ENCODE peak calls at places on chromosomes 16 and 17, in five cellular contexts. S is Peyer's patch, T is spleen, D is A549, N is transverse colon. L is an unnamed sample. For H3K4me1, the result is how much of the 10 kb centered on the place peaks cover.

GRCh38 chr17:17877548-17878358 is 41.0 kb upstream of the SREBF1 start:
- DNase-seq in N (peak), T (peak), D (no peak), S (peak), L (peak)

GRCh38 chr16:70579648-70580630 is 56.3 kb downstream of the SF3B3 start:
- DNase-seq in N (peak), D (no peak), S (peak), T (peak), L (peak)

GRCh38 chr17:37693328-37693727 is 50.1 kb upstream of the DDX52 start:
- DNase-seq in S (no peak), D (no peak), N (no peak), T (no peak), L (peak)

GRCh38 chr16:27405546-27406451 is 3.8 kb downstream of the IL21R start:
- DNase-seq in S (no peak), D (no peak), T (no peak), N (no peak), L (no peak)

GRCh38 chr17:39777534-39778365 is 40.0 kb downstream of the GRB7 start:
- DNase-seq in S (no peak), N (no peak), D (no peak), T (no peak), L (no peak)

GRCh38 chr16:56964243-56965148 is 2.7 kb downstream of the CETP start:
- DNase-seq in D (peak), S (peak), T (peak), N (peak), L (peak)

GRCh38 chr17:32452281-32452680 is 8.0 kb downstream of the PSMD11 start:
- DNase-seq in D (no peak), S (no peak), T (no peak), N (no peak), L (no peak)

GRCh38 chr17:57552114-57552601 is 192.9 kb downstream of the CCDC182 start:
- DNase-seq in S (peak), D (no peak), N (peak), T (peak), L (no peak)

GRCh38 chr17:18985475-18985874 is 19.1 kb downstream of the FAM83G start:
- DNase-seq in N (no peak), D (no peak), S (no peak), T (no peak), L (no peak)

GRCh38 chr17:18987230-18987610 is 17.3 kb downstream of the FAM83G start:
- DNase-seq in S (no peak), N (no peak), D (no peak), T (no peak), L (no peak)

GRCh38 chr17:18981642-18982424 is 22.7 kb downstream of the FAM83G start:
- DNase-seq in T (no peak), D (peak), N (peak), S (peak), L (no peak)

GRCh38 chr17:18986541-18987229 is 17.9 kb downstream of the FAM83G start:
- DNase-seq in S (no peak), N (no peak), T (no peak), D (no peak), L (no peak)

GRCh38 chr17:18984273-18985114 is 20.1 kb downstream of the FAM83G start:
- DNase-seq in T (no peak), D (no peak), N (no peak), S (no peak), L (no peak)
- TF ChIP-seq POLR2A in T (no peak), D (no peak), N (no peak), S (no peak), L (no peak)

GRCh38 chr17:13749566-13750235 is 148.0 kb upstream of the HS3ST3A1 start:
- DNase-seq in T (no peak), D (no peak), S (no peak), N (no peak), L (no peak)

GRCh38 chr17:13753151-13753550 is 151.4 kb upstream of the HS3ST3A1 start:
- DNase-seq in S (no peak), T (no peak), D (no peak), N (no peak), L (no peak)

GRCh38 chr17:13746379-13746778 is 144.7 kb upstream of the HS3ST3A1 start:
- DNase-seq in N (no peak), T (no peak), D (no peak), S (no peak), L (no peak)

GRCh38 chr17:13751485-13751793 is 149.7 kb upstream of the HS3ST3A1 start:
- DNase-seq in T (no peak), S (no peak), D (no peak), N (no peak), L (no peak)

GRCh38 chr17:13750783-13751484 is 149.2 kb upstream of the HS3ST3A1 start:
- DNase-seq in D (no peak), T (no peak), S (no peak), N (no peak), L (no peak)
- H3K4me1 ChIP-seq in D (under half), T (under half), S (under half), N (under half), L (under half)

GRCh38 chr17:80477647-80478478 is 1.5 kb upstream of the NPTX1 start:
- DNase-seq in T (no peak), N (peak), S (no peak), D (peak), L (peak)
- TF ChIP-seq CTCF in T (peak), N (peak), S (no peak), D (peak), L (peak)

DNA sequence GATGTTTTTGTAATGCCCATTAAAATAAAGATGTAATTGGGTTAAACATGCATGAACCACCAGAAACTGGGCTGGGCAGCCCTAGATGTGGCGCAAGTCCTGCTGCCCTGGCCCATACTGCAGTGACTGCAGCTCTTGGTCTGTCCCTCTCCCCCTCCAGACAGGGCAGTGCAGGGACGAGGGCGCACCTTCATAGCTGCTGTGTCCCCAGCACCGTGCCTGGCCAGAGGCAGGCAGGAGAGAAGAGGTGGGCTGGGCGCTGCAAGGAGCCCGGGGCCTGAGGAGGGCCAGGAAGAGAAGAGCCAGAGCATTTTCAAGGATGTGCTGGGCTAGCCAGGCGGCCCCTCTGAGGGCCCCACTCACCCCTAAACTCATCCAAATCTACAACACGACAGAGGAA is 197.8 kb downstream of the ZNF423 start:
- DNase-seq in D (no peak), N (no peak), T (no peak), S (no peak), L (no peak)
- TF ChIP-seq POLR2A in D (no peak), N (no peak), T (no peak), S (no peak), L (no peak)

GRCh38 chr17:21679256-21680146 is 12.8 kb upstream of the KCNJ18 start:
- DNase-seq in S (peak), N (no peak), D (no peak), T (peak), L (peak)
- H3K4me1 ChIP-seq in S (under half), N (under half), D (under half), T (under half), L (under half)

GRCh38 chr16:25134306-25134705 is 22.8 kb downstream of the LCMT1 start:
- DNase-seq in D (no peak), T (no peak), N (no peak), S (no peak), L (no peak)

GRCh38 chr16:25138130-25138529 is 26.6 kb downstream of the LCMT1 start:
- DNase-seq in D (no peak), N (no peak), S (no peak), T (no peak), L (no peak)

GRCh38 chr16:25140459-25140858 is 28.9 kb downstream of the LCMT1 start:
- DNase-seq in S (no peak), N (no peak), T (no peak), D (no peak), L (no peak)

DNA sequence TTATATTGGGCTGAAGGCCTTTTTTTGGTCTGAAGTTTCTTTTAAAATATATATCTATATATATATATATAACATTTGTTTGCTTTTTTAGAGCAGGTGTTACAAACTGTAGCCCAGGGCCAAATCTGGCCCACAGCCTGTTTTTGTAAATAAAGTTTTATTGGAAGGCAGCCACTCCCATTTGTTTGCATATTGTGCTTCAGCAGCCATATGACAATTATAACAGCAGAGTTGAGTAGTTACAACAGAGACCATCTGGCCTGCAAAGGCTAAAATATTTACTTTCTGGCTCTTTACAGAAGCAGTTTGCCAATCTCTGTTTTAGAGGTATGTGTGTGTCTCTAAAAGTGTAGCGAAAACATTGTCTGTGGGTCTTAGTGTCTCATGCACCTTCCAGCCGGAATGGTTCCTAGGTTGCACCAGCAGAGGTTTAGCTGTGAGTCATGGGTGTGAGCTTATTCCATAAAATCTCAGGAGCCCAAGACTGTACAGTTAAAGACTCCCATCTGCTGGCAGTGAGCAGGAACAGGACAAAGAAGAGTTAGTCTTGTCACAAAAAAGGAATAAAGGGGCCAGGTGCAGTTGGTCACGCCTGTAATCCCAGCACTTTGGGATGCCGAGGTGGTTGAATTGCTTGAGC is 23.8 kb downstream of the LCMT1 start:
- DNase-seq in D (peak), N (peak), T (no peak), S (no peak), L (no peak)
- TF ChIP-seq CTCF in D (peak), N (peak), T (no peak), S (no peak), L (no peak)

GRCh38 chr16:77548766-77549165 is 113.9 kb upstream of the ADAMTS18 start:
- DNase-seq in N (no peak), S (no peak), D (no peak), T (no peak), L (no peak)
- TF ChIP-seq POLR2A in N (no peak), S (no peak), D (no peak), T (no peak), L (no peak)

DNA sequence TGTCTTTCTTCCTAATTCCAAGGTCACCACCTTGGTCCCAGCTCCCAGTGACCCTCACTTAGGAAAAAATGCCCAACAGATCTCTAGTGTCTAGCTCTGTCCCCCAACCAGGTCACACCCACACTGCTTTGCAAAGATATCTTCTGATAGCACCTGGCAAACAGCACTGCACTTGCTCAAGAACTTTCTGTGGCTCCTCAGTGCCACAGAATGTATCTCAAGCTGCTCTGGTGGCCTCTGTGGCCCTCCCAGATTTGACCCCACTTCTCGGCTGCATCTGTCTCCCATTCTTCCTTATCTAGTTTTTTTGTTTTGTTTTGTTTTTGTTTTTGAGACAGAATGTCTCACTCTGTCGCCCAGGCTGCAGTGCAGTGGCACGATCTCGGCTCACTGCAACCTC is 5.0 kb downstream of the ZNF688 start:
- DNase-seq in D (no peak), N (no peak), S (no peak), T (no peak), L (no peak)
- H3K4me1 ChIP-seq in D (under half), N (under half), S (under half), T (under half), L (under half)

L was measured in sigmoid colon.